ENCODE peak calls at places on chromosomes 16 and 17, in four cellular contexts. E, N, U and B are unnamed samples.

GRCh38 chr17:69819316-69820087 is 255.5 kb upstream of the KCNJ16 start:
- DNase-seq in E (no peak), N (no peak), U (no peak), B (no peak)

GRCh38 chr16:89917773-89918452 is 749 bp upstream of the MC1R start:
- DNase-seq in N (peak), U (peak), E (peak), B (no peak)

GRCh38 chr17:8829036-8829941 is 30.1 kb upstream of the MFSD6L start:
- DNase-seq in N (no peak), U (no peak), E (no peak), B (no peak)

GRCh38 chr17:6145946-6146345 is 75.8 kb downstream of the WSCD1 start:
- DNase-seq in N (no peak), E (no peak), U (no peak), B (no peak)

GRCh38 chr17:78390241-78391050 is 12.0 kb downstream of the PGS1 start:
- DNase-seq in U (no peak), E (no peak), N (peak), B (no peak)

GRCh38 chr17:77449908-77450741 is 309.4 kb downstream of the SEC14L1 start:
- DNase-seq in E (no peak), U (peak), N (peak), B (no peak)

GRCh38 chr16:23678430-23679273 is at the start of gene PLK1:
- DNase-seq in N (peak), U (peak), E (peak), B (no peak)

GRCh38 chr16:58158137-58158536 is 29.0 kb upstream of the CFAP20 start:
- DNase-seq in U (no peak), N (no peak), E (no peak), B (no peak)

GRCh38 chr16:19123535-19124178 is 9.9 kb downstream of the ITPRIPL2 start:
- DNase-seq in N (no peak), U (no peak), E (no peak), B (no peak)

GRCh38 chr16:10088380-10088793 is 93.8 kb downstream of the GRIN2A start:
- DNase-seq in N (no peak), U (no peak), E (no peak), B (no peak)

GRCh38 chr16:56946767-56947603 is 14.8 kb upstream of the CETP start:
- DNase-seq in N (no peak), U (no peak), E (no peak), B (no peak)

GRCh38 chr17:83187782-83188311 is 108.4 kb downstream of the METRNL start:
- DNase-seq in E (no peak), U (no peak), N (no peak), B (no peak)

GRCh38 chr17:62805234-62805633 is 2.9 kb downstream of the MARCHF10 start:
- DNase-seq in U (no peak), N (no peak), E (no peak), B (no peak)

GRCh38 chr16:81645303-81645702 is 133.8 kb upstream of the PLCG2 start:
- DNase-seq in N (peak), E (no peak), U (no peak), B (no peak)

GRCh38 chr17:61490540-61490975 is 38.3 kb downstream of the TBX4 start:
- DNase-seq in E (no peak), U (no peak), N (no peak), B (no peak)

GRCh38 chr17:38568845-38569510 is 36.8 kb downstream of the SRCIN1 start:
- DNase-seq in U (no peak), E (no peak), N (no peak), B (no peak)

GRCh38 chr17:81832608-81833159 is 407 bp downstream of the MCRIP1 start:
- DNase-seq in U (peak), N (no peak), E (no peak), B (no peak)

GRCh38 chr16:595942-596735 is 6.3 kb downstream of the RAB40C start:
- DNase-seq in U (no peak), E (no peak), N (no peak), B (no peak)

GRCh38 chr17:28916302-28916934 is 13.5 kb upstream of the DHRS13 start:
- DNase-seq in N (no peak), U (no peak), E (no peak), B (no peak)

GRCh38 chr17:38825762-38826247 is 684 bp upstream of the CWC25 start:
- DNase-seq in U (peak), E (no peak), N (no peak), B (no peak)

GRCh38 chr17:55005520-55005919 is 37.0 kb downstream of the STXBP4 start:
- DNase-seq in N (no peak), E (no peak), U (no peak), B (no peak)

GRCh38 chr16:56353054-56353921 is 72.1 kb downstream of the AMFR start:
- DNase-seq in N (no peak), U (peak), E (no peak), B (no peak)

GRCh38 chr16:84368327-84368996 is at the start of gene ATP2C2:
- DNase-seq in N (no peak), E (no peak), U (no peak), B (no peak)

GRCh38 chr16:31344712-31345111 is 10.3 kb upstream of the ITGAX start:
- DNase-seq in N (no peak), E (peak), U (no peak), B (no peak)

GRCh38 chr16:71249399-71249798 is 18.9 kb upstream of the HYDIN start:
- DNase-seq in N (no peak), U (no peak), E (no peak), B (no peak)

GRCh38 chr17:40605301-40605700 is 40.0 kb upstream of the CCR7 start:
- DNase-seq in U (no peak), N (no peak), E (no peak), B (no peak)

GRCh38 chr17:64777413-64778101 is 115.5 kb upstream of the SMURF2 start:
- DNase-seq in U (no peak), N (peak), E (no peak), B (no peak)

GRCh38 chr17:51611585-51611984 is 351.2 kb downstream of the UTP18 start:
- DNase-seq in N (peak), U (no peak), E (no peak), B (no peak)

GRCh38 chr16:50635505-50636392 is 45.4 kb downstream of the SNX20 start:
- DNase-seq in N (no peak), U (no peak), E (no peak), B (no peak)

GRCh38 chr17:71251936-71252335 is 868.9 kb upstream of the SOX9 start:
- DNase-seq in U (no peak), N (no peak), E (no peak), B (no peak)

GRCh38 chr16:72990003-72990521 is 57.9 kb downstream of the ZFHX3 start:
- DNase-seq in U (no peak), E (no peak), N (peak), B (no peak)

GRCh38 chr17:78892520-78892919 is 10.5 kb downstream of the CEP295NL start:
- DNase-seq in E (no peak), N (no peak), U (no peak), B (no peak)

GRCh38 chr16:17002557-17002956 is 468.2 kb downstream of the XYLT1 start:
- DNase-seq in N (no peak), E (no peak), U (no peak), B (no peak)

GRCh38 chr17:42886283-42887176 is 14.1 kb upstream of the G6PC1 start:
- DNase-seq in U (no peak), E (no peak), N (no peak), B (no peak)
- H3K27ac ChIP-seq in U (no peak), E (no peak), N (no peak), B (no peak)

DNA sequence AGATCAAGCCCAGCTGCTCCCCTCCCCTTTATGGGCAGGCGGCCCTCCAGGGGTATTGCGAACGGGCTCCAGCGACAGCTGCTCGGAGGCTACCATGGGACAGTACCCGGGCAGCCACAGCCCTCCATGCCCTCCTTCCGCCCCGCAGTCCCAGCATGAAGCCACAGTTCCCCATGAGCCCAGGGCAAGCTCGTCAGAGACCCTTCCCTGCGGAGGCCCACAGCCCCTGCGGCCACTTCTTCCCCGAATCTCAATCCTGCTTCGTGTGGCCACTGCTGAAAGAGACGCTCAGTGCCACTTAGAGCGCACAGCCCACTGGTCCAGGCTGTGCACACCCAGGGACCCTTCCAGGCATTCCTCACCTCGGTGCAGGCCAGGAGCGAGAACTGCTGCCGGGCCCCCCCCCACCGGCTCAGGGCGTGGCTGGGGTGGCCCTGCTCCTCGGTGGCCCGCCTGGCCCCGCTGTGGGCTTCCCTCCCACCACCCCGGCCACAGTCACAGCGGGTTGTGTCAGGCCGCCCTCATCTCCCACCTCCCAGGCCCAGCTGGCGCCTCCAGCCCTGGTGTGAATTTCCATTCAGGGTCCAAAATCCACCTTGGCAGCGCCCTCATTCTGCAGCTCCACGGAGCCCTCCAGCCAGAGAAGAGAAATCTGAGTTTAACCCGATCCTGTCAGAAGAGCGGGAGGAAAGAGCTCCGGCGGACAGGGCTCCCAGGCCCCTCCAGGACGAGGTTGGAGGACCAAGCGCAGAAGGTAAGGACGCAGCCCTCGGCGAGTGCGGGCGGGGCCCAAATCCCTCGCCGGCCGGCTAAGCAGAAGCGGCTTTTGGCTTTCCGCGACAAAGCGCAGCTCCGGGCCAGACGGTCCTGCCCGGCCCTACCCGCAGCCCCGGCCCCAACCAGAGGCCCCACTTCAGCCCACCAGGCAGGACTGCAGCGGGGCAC is 12.1 kb downstream of the TBC1D16 start:
- DNase-seq in N (peak), U (peak), E (no peak), B (no peak)
- H3K27ac ChIP-seq in N (no peak), U (no peak), E (no peak), B (no peak)

DNA sequence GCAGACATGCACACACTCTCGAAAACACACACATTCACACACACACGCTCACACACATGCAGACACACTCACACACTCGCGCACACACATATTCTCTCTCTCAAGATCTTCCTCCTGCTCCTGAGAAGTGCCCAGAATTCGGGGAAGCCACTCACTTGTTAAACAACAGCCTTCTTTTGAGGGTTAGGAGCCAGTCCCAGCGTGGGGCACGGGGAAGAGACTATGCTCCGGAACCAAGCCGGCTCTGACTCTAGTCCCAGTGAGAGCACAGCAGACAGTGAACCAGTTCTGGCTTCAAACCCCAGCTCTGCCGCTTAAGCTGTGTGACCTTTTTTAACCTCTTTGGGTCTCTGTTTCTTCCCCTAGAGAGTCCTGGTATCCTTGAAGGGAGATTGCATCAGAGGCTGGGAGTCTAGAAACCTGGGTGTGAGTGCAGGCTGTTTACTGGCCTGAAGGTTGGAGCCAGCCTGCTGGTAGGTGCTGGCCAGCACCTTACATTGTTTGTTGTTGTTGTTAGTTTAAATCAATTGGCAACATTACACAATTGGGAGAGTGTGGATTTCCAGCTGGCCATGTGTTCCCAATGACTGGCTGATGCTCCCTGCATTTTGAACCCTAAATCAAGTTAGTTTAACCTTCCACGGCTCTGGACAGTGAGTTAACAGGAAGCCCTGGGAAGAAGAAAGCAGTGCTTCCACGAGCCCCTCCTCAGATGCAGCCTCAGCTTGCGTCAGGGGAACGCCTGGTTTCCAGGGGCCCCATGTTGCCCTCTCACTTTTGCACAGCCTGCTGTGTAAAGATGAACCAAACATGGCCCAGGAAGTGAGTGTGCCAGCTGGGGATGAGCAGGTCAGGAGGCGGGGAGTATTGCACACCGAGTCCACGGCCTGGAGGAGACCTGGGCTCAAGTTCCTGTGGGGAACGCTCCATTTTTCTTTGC is 71.6 kb downstream of the GAS7 start:
- DNase-seq in N (no peak), U (peak), E (no peak), B (no peak)
- H3K27ac ChIP-seq in N (peak), U (peak), E (no peak), B (peak)

GRCh38 chr17:45103269-45103795 is 29.0 kb downstream of the PLCD3 start:
- DNase-seq in E (no peak), N (peak), U (no peak), B (no peak)
- H3K27ac ChIP-seq in E (no peak), N (peak), U (no peak), B (peak)

GRCh38 chr17:48816774-48817590 is at the start of gene TTLL6:
- DNase-seq in E (no peak), N (peak), U (peak), B (no peak)

GRCh38 chr17:48818361-48818841 is 1.4 kb upstream of the TTLL6 start:
- DNase-seq in N (no peak), U (no peak), E (no peak), B (no peak)

GRCh38 chr17:48819466-48819865 is 2.4 kb upstream of the TTLL6 start:
- DNase-seq in N (no peak), E (no peak), U (no peak), B (no peak)

GRCh38 chr17:48814504-48814903 is 2.5 kb downstream of the TTLL6 start:
- DNase-seq in E (no peak), N (no peak), U (peak), B (no peak)

DNA sequence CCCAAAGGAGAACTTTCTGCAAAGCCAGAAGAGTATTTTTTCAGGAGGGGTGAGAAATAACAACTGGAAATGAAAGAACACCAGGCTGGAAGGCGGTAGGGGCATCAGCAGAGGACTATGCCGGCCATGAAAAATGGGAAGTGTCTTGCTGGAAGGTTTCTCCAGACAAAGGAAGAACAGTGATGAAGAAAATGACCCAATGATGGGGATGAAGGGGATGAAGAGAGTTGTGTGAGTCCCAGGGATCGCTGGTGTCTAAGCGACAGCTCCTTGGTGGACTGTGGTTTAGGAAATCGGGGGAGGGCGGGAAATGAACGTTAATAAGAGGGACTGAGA is 623 bp downstream of the TTLL6 start:
- DNase-seq in E (no peak), U (no peak), N (no peak), B (no peak)
- H3K27ac ChIP-seq in E (no peak), U (no peak), N (no peak), B (no peak)

DNA sequence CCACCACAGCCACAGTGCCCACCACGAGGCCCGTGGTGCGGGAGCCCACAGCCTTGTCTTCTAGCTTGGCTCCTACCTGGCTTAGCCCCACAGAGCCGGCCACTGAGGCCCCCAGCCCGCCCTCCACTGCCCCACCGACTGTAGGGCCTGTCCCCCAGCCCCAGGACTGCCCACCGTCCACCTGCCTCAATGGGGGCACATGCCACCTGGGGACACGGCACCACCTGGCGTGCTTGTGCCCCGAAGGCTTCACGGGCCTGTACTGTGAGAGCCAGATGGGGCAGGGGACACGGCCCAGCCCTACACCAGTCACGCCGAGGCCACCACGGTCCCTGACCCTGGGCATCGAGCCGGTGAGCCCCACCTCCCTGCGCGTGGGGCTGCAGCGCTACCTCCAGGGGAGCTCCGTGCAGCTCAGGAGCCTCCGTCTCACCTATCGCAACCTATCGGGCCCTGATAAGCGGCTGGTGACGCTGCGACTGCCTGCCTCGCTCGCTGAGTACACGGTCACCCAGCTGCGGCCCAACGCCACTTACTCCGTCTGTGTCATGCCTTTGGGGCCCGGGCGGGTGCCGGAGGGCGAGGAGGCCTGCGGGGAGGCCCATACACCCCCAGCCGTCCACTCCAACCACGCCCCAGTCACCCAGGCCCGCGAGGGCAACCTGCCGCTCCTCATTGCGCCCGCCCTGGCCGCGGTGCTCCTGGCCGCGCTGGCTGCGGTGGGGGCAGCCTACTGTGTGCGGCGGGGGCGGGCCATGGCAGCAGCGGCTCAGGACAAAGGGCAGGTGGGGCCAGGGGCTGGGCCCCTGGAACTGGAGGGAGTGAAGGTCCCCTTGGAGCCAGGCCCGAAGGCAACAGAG is 10.5 kb downstream of the VASN start:
- DNase-seq in E (no peak), U (no peak), N (no peak), B (no peak)
- H3K27ac ChIP-seq in E (no peak), U (no peak), N (no peak), B (no peak)

DNA sequence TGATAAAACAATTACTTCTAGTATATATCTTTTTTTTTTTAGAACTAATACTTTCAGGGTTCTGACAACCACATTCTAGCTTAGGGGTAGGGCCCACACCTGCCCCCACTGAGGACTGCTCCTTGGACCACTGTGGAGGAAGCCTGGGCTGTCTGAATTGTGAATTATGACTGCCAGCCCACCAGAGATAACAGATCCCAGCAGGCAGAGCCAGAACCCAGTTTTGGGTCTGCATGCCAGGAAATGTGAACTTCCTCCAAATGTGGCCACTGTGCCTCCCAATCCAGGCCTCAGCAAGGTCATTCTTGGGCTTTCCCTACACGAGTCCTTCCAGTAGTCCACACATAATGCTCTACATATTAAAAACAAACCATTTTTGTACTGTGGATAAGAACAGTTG is 15.9 kb downstream of the VEZF1 start:
- DNase-seq in N (no peak), U (no peak), E (no peak), B (no peak)
- H3K27ac ChIP-seq in N (no peak), U (no peak), E (no peak), B (no peak)

DNA sequence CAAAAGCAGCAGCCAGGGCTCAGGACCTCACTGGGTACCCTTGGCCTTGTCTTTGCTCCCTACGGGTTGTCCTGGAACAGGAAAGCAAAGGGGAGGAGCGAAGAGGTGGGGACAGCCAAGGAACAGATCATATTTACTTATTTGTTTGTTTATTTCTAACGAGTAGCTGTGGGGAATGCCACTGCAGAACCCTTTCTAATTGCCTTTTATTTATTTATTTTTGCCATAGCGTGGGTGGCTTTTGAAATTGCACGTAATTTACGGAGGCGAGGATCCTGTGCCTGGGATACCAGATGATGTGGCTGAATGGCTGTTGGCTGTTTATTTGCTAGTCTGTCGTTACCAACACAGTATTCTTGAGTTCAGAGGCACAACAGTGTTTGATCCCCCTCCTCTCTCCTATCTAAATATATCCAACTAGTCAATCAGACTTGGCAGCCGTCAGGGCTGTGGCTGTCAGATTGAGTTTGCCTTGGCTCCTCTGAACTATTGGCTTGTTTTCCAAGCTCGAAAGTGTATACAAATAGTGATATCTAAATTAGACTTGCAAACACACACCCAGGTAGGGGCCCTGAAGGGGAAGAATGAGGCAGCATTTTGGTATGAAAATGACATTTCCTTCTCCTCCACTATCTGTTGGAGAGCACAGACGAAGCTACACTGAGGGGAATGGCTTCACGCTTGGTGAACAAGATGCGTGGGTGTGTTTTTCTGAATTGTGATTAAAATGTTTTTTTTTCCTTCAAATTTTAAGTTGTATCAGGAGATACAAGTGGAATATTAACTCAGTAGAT is 110.4 kb downstream of the MSI2 start:
- DNase-seq in E (no peak), U (no peak), N (no peak), B (no peak)
- H3K27ac ChIP-seq in E (peak), U (no peak), N (peak), B (no peak)